ENCODE peak calls at places on chromosomes 16 and 17, in five cellular contexts. W is NCI-H774; A is stimulated activated CD8-positive, alpha-beta memory T cell treated with anti-CD3 and anti-CD28 coated beads, Interleukin-7, amount 100 ng/mL, for 1 hour; Z is esophagus squamous epithelium; D is activated naive CD4-positive, alpha-beta T cell treated with anti-CD3 and anti-CD28 coated beads, Interleukin-2, amount 50 U/mL, for 16 hours. H is an unnamed sample.

GRCh38 chr17:74379495-74380085 is 12.3 kb downstream of the GPR142 start:
- DNase-seq in W (peak), D (peak), Z (peak), A (peak), H (peak)

GRCh38 chr16:1530349-1530882 is 3.0 kb upstream of the TMEM204 start:
- DNase-seq in W (no peak), D (no peak), Z (no peak), A (no peak), H (no peak)

GRCh38 chr17:52178013-52178412 is 19.5 kb upstream of the CA10 start:
- DNase-seq in A (no peak), Z (no peak), W (no peak), D (no peak), H (no peak)

GRCh38 chr17:33858682-33859081 is 396.4 kb upstream of the CCL2 start:
- DNase-seq in D (no peak), Z (no peak), W (no peak), A (no peak), H (peak)

GRCh38 chr17:70936724-70937123 is 767.4 kb downstream of the KCNJ2 start:
- DNase-seq in A (no peak), D (no peak), Z (no peak), W (no peak), H (no peak)

GRCh38 chr16:48182979-48183537 is 27.3 kb upstream of the ABCC12 start:
- DNase-seq in W (peak), A (no peak), D (no peak), Z (no peak), H (no peak)

GRCh38 chr16:1983544-1984346 is at the start of gene GFER:
- DNase-seq in D (peak), A (peak), Z (no peak), W (peak), H (peak)

GRCh38 chr17:10385871-10386270 is 13.1 kb upstream of the MYH13 start:
- DNase-seq in Z (no peak), W (no peak), D (no peak), A (no peak), H (no peak)

GRCh38 chr16:2428051-2428786 is 1.0 kb upstream of the CCNF start:
- DNase-seq in W (no peak), Z (no peak), A (no peak), D (no peak), H (peak)

GRCh38 chr16:55499951-55500350 is 8.9 kb upstream of the LPCAT2 start:
- DNase-seq in W (no peak), A (no peak), D (no peak), Z (no peak), H (peak)

GRCh38 chr17:6753006-6753445 is 2.8 kb upstream of the XAF1 start:
- DNase-seq in Z (no peak), W (no peak), D (no peak), A (peak), H (no peak)

GRCh38 chr16:77273815-77274214 is 74.6 kb downstream of the SYCE1L start:
- DNase-seq in W (no peak), D (no peak), A (no peak), Z (no peak), H (no peak)

GRCh38 chr17:8951210-8951609 is 14.3 kb downstream of the PIK3R5 start:
- DNase-seq in D (no peak), W (no peak), Z (no peak), A (no peak), H (no peak)

GRCh38 chr16:81566245-81567007 is 121.8 kb downstream of the CMIP start:
- DNase-seq in Z (no peak), W (no peak), D (no peak), A (no peak), H (no peak)

GRCh38 chr17:70636517-70637133 is 467.3 kb downstream of the KCNJ2 start:
- DNase-seq in D (no peak), W (peak), Z (no peak), A (no peak), H (no peak)

GRCh38 chr17:43805117-43805516 is 24.9 kb downstream of the CFAP97D1 start:
- DNase-seq in A (no peak), D (no peak), W (no peak), Z (no peak), H (no peak)

GRCh38 chr17:41816637-41817320 is 4.0 kb downstream of the FKBP10 start:
- DNase-seq in Z (no peak), A (no peak), D (no peak), W (no peak), H (no peak)

GRCh38 chr16:50616883-50617629 is 64.1 kb downstream of the SNX20 start:
- DNase-seq in W (no peak), A (no peak), D (no peak), Z (no peak), H (no peak)

GRCh38 chr16:24915019-24915418 is 69.3 kb downstream of the SLC5A11 start:
- DNase-seq in D (no peak), Z (no peak), W (no peak), A (no peak), H (peak)

GRCh38 chr16:85402910-85403692 is 210.0 kb upstream of the GSE1 start:
- DNase-seq in A (no peak), W (no peak), Z (no peak), D (peak), H (no peak)

GRCh38 chr17:1431631-1432104 is 24.4 kb downstream of the CRK start:
- DNase-seq in Z (no peak), A (no peak), D (no peak), W (no peak), H (no peak)